ENCODE peak calls at places on chromosomes 3 and 15, in four cellular contexts. F, Y, A and X are unnamed samples.
A peak's percentile ranks its signal among the peaks of the same experiment; 100 is the strongest.

GRCh38 chr15:48925714-48926223 is 38.0 kb downstream of the SHC4 start:
- DNase-seq in A (peak; percentile 90), Y (no peak), F (no peak), X (no peak)

GRCh38 chr15:41936649-41937567 is 35.4 kb downstream of the EHD4 start:
- DNase-seq in Y (no peak), A (no peak), F (peak; percentile 66), X (no peak)

GRCh38 chr3:144995856-144996255 is 1024.2 kb downstream of the DIPK2A start:
- DNase-seq in F (no peak), Y (no peak), A (no peak), X (no peak)

GRCh38 chr3:198107840-198108734 is 148.1 kb downstream of the LMLN start:
- DNase-seq in A (peak; percentile 6), Y (no peak), F (no peak), X (no peak)

GRCh38 chr15:77384589-77385359 is 35.1 kb downstream of the PEAK1 start:
- DNase-seq in Y (no peak), F (no peak), A (no peak), X (no peak)

GRCh38 chr3:106255870-106256248 is 387.0 kb upstream of the CBLB start:
- DNase-seq in Y (no peak), F (peak; percentile 67), A (no peak), X (no peak)

GRCh38 chr15:31373096-31373865 is 46.6 kb downstream of the KLF13 start:
- DNase-seq in Y (no peak), F (no peak), A (no peak), X (peak; percentile 59)

GRCh38 chr3:105594219-105594618 is 227.5 kb downstream of the ALCAM start:
- DNase-seq in Y (no peak), A (peak; percentile 15), F (no peak), X (no peak)

GRCh38 chr3:179229177-179229576 is 21.7 kb downstream of the KCNMB3 start:
- DNase-seq in F (no peak), Y (no peak), A (no peak), X (no peak)

GRCh38 chr15:82647835-82648256 is 683 bp upstream of the CPEB1 start:
- DNase-seq in A (no peak), F (peak; percentile 46), Y (no peak), X (peak; percentile 75)

GRCh38 chr3:130773371-130773770 is 26.7 kb upstream of the PIK3R4 start:
- DNase-seq in Y (no peak), A (no peak), F (no peak), X (no peak)

GRCh38 chr3:106635271-106635670 is 742.0 kb upstream of the CCDC54 start:
- DNase-seq in F (no peak), Y (no peak), A (peak; percentile 69), X (no peak)

GRCh38 chr3:78754066-78754743 is 1013.6 kb downstream of the ROBO1 start:
- DNase-seq in A (peak; percentile 73), F (no peak), Y (no peak), X (no peak)

GRCh38 chr3:67291287-67292252 is 293.5 kb downstream of the KBTBD8 start:
- DNase-seq in F (no peak), A (no peak), Y (no peak), X (no peak)

GRCh38 chr15:90952901-90953677 is 1.6 kb upstream of the RCCD1 start:
- DNase-seq in Y (no peak), F (no peak), A (no peak), X (no peak)

GRCh38 chr3:167740961-167741587 is 5.6 kb downstream of the SERPINI1 start:
- DNase-seq in F (peak; percentile 40), Y (no peak), A (peak; percentile 49), X (no peak)

GRCh38 chr15:41578736-41579383 is 19.8 kb downstream of the TYRO3 start:
- DNase-seq in Y (no peak), A (no peak), F (no peak), X (no peak)

GRCh38 chr3:186871403-186871924 is 29.0 kb downstream of the ADIPOQ start:
- DNase-seq in F (no peak), Y (no peak), A (no peak), X (no peak)

GRCh38 chr3:169764164-169764452 is 752 bp downstream of the TERC start:
- DNase-seq in Y (no peak), F (peak; percentile 68), A (peak; percentile 68), X (no peak)

GRCh38 chr3:177294221-177294620 is 96.9 kb upstream of the TBL1XR1 start:
- DNase-seq in F (no peak), A (peak; percentile 46), Y (peak; percentile 77), X (peak; percentile 77)

GRCh38 chr3:58004972-58005371 is 3.2 kb upstream of the FLNB start:
- DNase-seq in F (no peak), A (peak; percentile 59), Y (no peak), X (no peak)

GRCh38 chr15:57183041-57183440 is 193.3 kb upstream of the CGNL1 start:
- DNase-seq in A (peak; percentile 69), Y (no peak), F (no peak), X (no peak)

GRCh38 chr3:60101628-60102027 is 1051.8 kb upstream of the CFAP20DC start:
- DNase-seq in Y (no peak), A (peak; percentile 7), F (no peak), X (no peak)